ENCODE peak calls at places on chromosomes 13 and 19, in six cellular contexts. Z, G, F, W, L and M are unnamed samples.

GRCh38 chr13:50129923-50130685 is 114.9 kb downstream of the KCNRG start:
- DNase-seq in Z (no peak), G (no peak), F (peak; percentile 70), W (peak; percentile 51), L (no peak), M (peak; percentile 71)

GRCh38 chr13:29594710-29595379 is 643 bp downstream of the SLC7A1 start:
- DNase-seq in Z (peak; percentile 69), G (peak; percentile 50), F (peak; percentile 83), W (peak; percentile 53), L (peak; percentile 35), M (peak; percentile 90)

GRCh38 chr13:91346848-91347211 is 657 bp upstream of the MIR17HG start:
- DNase-seq in Z (peak; percentile 34), G (peak; percentile 32), F (no peak), W (peak; percentile 82), L (no peak), M (no peak)

GRCh38 chr19:32570081-32570785 is 10.8 kb upstream of the PDCD5 start:
- DNase-seq in Z (no peak), G (peak; percentile 49), F (no peak), W (peak; percentile 59), L (no peak), M (no peak)

GRCh38 chr19:35249848-35250711 is 1.3 kb downstream of the LSR start:
- DNase-seq in Z (peak; percentile 30), G (no peak), F (no peak), W (no peak), L (no peak), M (peak; percentile 61)

GRCh38 chr13:28819748-28820098 is 416 bp upstream of the MTUS2 start:
- DNase-seq in Z (no peak), G (no peak), F (peak; percentile 74), W (peak; percentile 41), L (no peak), M (peak; percentile 77)

GRCh38 chr13:110216403-110217041 is 90.4 kb downstream of the COL4A1 start:
- DNase-seq in Z (no peak), G (no peak), F (no peak), W (no peak), L (peak; percentile 26), M (no peak)

GRCh38 chr19:43780706-43781525 is at the start of gene KCNN4:
- DNase-seq in Z (peak; percentile 54), G (peak; percentile 96), F (peak; percentile 55), W (peak; percentile 84), L (no peak), M (peak; percentile 70)

DNA sequence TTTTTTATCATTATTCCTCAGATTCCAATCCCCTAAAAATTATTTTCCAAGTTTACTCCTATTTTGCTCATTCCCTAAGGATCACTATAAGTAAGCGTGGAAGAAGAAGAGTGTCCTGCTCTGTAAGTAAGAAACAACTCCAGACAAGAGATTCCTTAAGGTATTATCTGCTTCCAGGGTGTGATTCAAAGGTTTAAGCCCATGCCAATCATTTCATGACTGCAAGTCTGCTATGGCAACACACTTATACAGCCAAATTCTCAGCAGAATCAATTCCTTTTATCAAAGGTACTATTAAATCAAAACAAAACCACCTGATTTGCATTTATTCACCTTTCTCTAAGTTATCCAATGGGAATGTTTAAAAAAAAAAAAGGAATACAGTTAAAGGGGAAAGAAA is 43.7 kb downstream of the FOXO1 start:
- DNase-seq in Z (no peak), G (no peak), F (no peak), W (no peak), L (no peak), M (no peak)
- H3K27ac ChIP-seq in Z (no peak overlapping the region), G (no peak overlapping the region), F (no peak overlapping the region), W (no peak overlapping the region), L (no peak overlapping the region), M (no peak overlapping the region)

GRCh38 chr13:113488283-113488682 is 2.2 kb downstream of the DCUN1D2 start:
- DNase-seq in Z (no peak), G (no peak), F (no peak), W (no peak), L (no peak), M (no peak)

GRCh38 chr13:113491418-113491883 is 940 bp upstream of the DCUN1D2 start:
- DNase-seq in Z (no peak), G (peak; percentile 27), F (peak; percentile 69), W (no peak), L (no peak), M (no peak)

GRCh38 chr13:113490496-113491417 is at the start of gene DCUN1D2:
- DNase-seq in Z (peak; percentile 96), G (peak; percentile 96), F (peak; percentile 97), W (peak; percentile 83), L (peak; percentile 71), M (peak; percentile 97)

GRCh38 chr13:113489171-113489548 is 1.4 kb downstream of the DCUN1D2 start:
- DNase-seq in Z (no peak), G (peak; percentile 3), F (no peak), W (no peak), L (no peak), M (no peak)

DNA sequence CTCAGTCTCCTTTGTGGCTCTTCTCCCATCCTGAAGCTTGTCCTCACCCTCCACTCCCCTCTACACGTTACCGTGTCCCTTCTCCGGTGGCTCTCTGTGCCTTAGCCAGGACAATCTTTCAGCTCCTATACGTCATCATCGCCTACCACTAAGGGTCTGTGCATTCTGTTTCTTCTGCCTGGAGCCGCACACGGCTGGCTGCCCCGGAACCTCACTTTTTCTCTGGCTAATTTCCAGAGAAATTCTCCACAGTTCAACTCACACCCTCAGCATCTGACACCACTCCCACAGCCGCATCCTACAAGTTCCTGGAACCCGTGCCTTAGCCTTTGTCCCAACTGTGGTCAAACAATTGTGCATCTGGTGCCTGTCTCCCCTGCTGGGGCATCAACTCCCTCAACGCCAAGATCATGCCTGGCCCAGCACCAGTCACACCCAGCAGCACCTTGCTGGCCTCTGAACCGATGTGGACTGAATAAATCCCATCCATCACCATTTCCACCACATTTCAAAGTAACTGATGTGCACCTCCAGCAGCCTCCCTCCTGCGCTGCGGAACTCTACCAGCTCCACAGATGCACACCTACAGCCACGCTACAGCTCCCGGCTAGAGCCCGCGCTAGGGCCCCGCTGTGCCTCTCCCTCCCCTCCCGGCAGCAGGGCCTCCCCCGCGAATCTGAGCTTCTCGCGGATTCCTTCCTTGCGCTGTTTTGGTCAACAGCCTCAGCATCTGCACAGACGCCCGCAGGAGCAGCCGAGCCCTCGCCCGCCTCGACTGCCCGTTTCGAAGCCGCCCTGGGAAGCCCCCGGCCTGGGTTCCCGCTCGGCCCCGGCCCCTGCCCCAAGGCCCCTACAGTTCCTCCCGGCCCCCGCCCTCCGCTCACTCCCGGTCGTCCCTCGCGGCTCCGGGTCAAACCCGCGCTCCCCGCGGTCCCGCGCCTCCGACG is 689 bp downstream of the DCUN1D2 start:
- DNase-seq in Z (peak; percentile 49), G (peak; percentile 38), F (no peak), W (peak; percentile 49), L (no peak), M (no peak)
- H3K4me3 ChIP-seq in Z (peak overlapping the region; percentile 82), G (peak overlapping the region; percentile 78), F (peak overlapping the region; percentile 44), W (peak overlapping the region; percentile 75), L (peak overlapping the region; percentile 93), M (peak overlapping the region; percentile 91)

GRCh38 chr13:77351326-77351725 is 24.4 kb upstream of the MYCBP2 start:
- DNase-seq in Z (no peak), G (no peak), F (no peak), W (no peak), L (no peak), M (no peak)

GRCh38 chr13:77343841-77344240 is 16.9 kb upstream of the MYCBP2 start:
- DNase-seq in Z (no peak), G (no peak), F (no peak), W (no peak), L (no peak), M (no peak)

GRCh38 chr13:77353980-77354379 is 27.1 kb upstream of the MYCBP2 start:
- DNase-seq in Z (no peak), G (no peak), F (no peak), W (no peak), L (no peak), M (no peak)

GRCh38 chr13:77345150-77345780 is 18.4 kb upstream of the MYCBP2 start:
- DNase-seq in Z (no peak), G (no peak), F (no peak), W (peak; percentile 27), L (no peak), M (no peak)

DNA sequence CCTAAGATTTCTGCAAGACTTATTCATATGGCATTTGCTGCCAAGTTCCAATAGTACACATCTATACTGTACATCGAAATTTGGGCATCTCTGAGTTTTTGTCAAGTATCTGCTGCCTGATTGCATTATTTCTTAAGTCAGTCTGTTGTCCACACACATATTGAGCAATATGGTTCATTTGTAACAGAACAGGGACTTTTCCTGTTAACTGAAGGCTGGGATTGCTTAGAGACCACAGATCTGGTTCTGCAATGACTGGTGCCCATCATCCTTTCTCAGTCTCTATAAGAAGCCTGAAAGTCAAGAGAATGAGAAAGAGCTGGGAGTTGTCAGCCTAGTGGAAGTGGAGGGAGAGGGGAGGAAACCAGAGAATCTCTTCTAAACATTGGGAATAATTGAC is 22.5 kb upstream of the MYCBP2 start:
- DNase-seq in Z (no peak), G (no peak), F (no peak), W (no peak), L (no peak), M (no peak)
- H3K27ac ChIP-seq in Z (no peak overlapping the region), G (no peak overlapping the region), F (no peak overlapping the region), W (no peak overlapping the region), L (no peak overlapping the region), M (no peak overlapping the region)

GRCh38 chr19:33719366-33720154 is 77.1 kb upstream of the KCTD15 start:
- DNase-seq in Z (no peak), G (no peak), F (no peak), W (no peak), L (no peak), M (peak; percentile 27)

GRCh38 chr19:33720155-33720493 is 76.5 kb upstream of the KCTD15 start:
- DNase-seq in Z (no peak), G (no peak), F (no peak), W (no peak), L (no peak), M (no peak)

GRCh38 chr19:33717878-33718277 is 78.8 kb upstream of the KCTD15 start:
- DNase-seq in Z (no peak), G (no peak), F (no peak), W (no peak), L (no peak), M (no peak)

GRCh38 chr19:33720691-33721682 is 75.7 kb upstream of the KCTD15 start:
- DNase-seq in Z (no peak), G (no peak), F (no peak), W (no peak), L (no peak), M (peak; percentile 30)

GRCh38 chr19:33718668-33719259 is 77.9 kb upstream of the KCTD15 start:
- DNase-seq in Z (no peak), G (no peak), F (no peak), W (no peak), L (no peak), M (peak; percentile 33)
- H3K4me3 ChIP-seq in Z (no peak overlapping the region), G (no peak overlapping the region), F (no peak overlapping the region), W (no peak overlapping the region), L (no peak overlapping the region), M (no peak overlapping the region)